ENCODE peak calls at places on chromosomes 2 and 18, in seven cellular contexts. One of them, this sample, is unnamed.

GRCh38 chr2:208363485-208363884 is 43.1 kb upstream of the PTH2R start:
- DNase-seq in iPS DF 6.9: no peak
- DNase-seq in thyroid gland: no peak
- DNase-seq in IMR-90: peak
- DNase-seq in CD4-positive, CD25-positive, alpha-beta regulatory T cell: peak
- DNase-seq in CD8-positive, alpha-beta memory T cell: no peak
- DNase-seq in ascending aorta: no peak
- DNase-seq in this sample: no peak

GRCh38 chr18:11411021-11411420 is 198.4 kb upstream of the SLC35G4 start:
- DNase-seq in ascending aorta: no peak
- DNase-seq in IMR-90: peak
- DNase-seq in CD4-positive, CD25-positive, alpha-beta regulatory T cell: no peak
- DNase-seq in iPS DF 6.9: no peak
- DNase-seq in thyroid gland: no peak
- DNase-seq in CD8-positive, alpha-beta memory T cell: no peak
- DNase-seq in this sample: no peak

GRCh38 chr2:74514368-74515270 is at the start of gene TLX2:
- DNase-seq in IMR-90: no peak
- DNase-seq in iPS DF 6.9: no peak
- DNase-seq in CD8-positive, alpha-beta memory T cell: no peak
- DNase-seq in thyroid gland: no peak
- DNase-seq in CD4-positive, CD25-positive, alpha-beta regulatory T cell: no peak
- DNase-seq in ascending aorta: no peak
- DNase-seq in this sample: no peak

GRCh38 chr2:232333361-232334135 is 45.0 kb upstream of the ALPP start:
- DNase-seq in CD4-positive, CD25-positive, alpha-beta regulatory T cell: no peak
- DNase-seq in iPS DF 6.9: no peak
- DNase-seq in CD8-positive, alpha-beta memory T cell: peak
- DNase-seq in thyroid gland: peak
- DNase-seq in ascending aorta: no peak
- DNase-seq in IMR-90: no peak
- DNase-seq in this sample: no peak

GRCh38 chr2:233453916-233454315 is 99.6 kb downstream of the DGKD start:
- DNase-seq in CD8-positive, alpha-beta memory T cell: no peak
- DNase-seq in ascending aorta: no peak
- DNase-seq in IMR-90: no peak
- DNase-seq in thyroid gland: peak
- DNase-seq in iPS DF 6.9: no peak
- DNase-seq in CD4-positive, CD25-positive, alpha-beta regulatory T cell: no peak
- DNase-seq in this sample: no peak

GRCh38 chr18:76495435-76496199 is 575 bp upstream of the ZNF516 start:
- DNase-seq in iPS DF 6.9: no peak
- DNase-seq in thyroid gland: peak
- DNase-seq in CD8-positive, alpha-beta memory T cell: no peak
- DNase-seq in IMR-90: peak
- DNase-seq in CD4-positive, CD25-positive, alpha-beta regulatory T cell: peak
- DNase-seq in ascending aorta: no peak
- DNase-seq in this sample: no peak

GRCh38 chr18:8858888-8859511 is 153.6 kb downstream of the MTCL1 start:
- DNase-seq in IMR-90: peak
- DNase-seq in CD4-positive, CD25-positive, alpha-beta regulatory T cell: no peak
- DNase-seq in ascending aorta: no peak
- DNase-seq in thyroid gland: no peak
- DNase-seq in CD8-positive, alpha-beta memory T cell: no peak
- DNase-seq in iPS DF 6.9: no peak
- DNase-seq in this sample: no peak

GRCh38 chr18:30730915-30731314 is 311.6 kb downstream of the DSC3 start:
- DNase-seq in CD8-positive, alpha-beta memory T cell: no peak
- DNase-seq in thyroid gland: no peak
- DNase-seq in CD4-positive, CD25-positive, alpha-beta regulatory T cell: no peak
- DNase-seq in iPS DF 6.9: no peak
- DNase-seq in IMR-90: no peak
- DNase-seq in ascending aorta: no peak
- DNase-seq in this sample: no peak

GRCh38 chr2:40178171-40178778 is 273.6 kb downstream of the SLC8A1 start:
- DNase-seq in IMR-90: no peak
- DNase-seq in thyroid gland: no peak
- DNase-seq in ascending aorta: no peak
- DNase-seq in iPS DF 6.9: no peak
- DNase-seq in CD4-positive, CD25-positive, alpha-beta regulatory T cell: peak
- DNase-seq in CD8-positive, alpha-beta memory T cell: no peak
- DNase-seq in this sample: no peak

GRCh38 chr2:224389317-224389716 is 12.6 kb downstream of the FAM124B start:
- DNase-seq in ascending aorta: no peak
- DNase-seq in iPS DF 6.9: no peak
- DNase-seq in IMR-90: no peak
- DNase-seq in CD8-positive, alpha-beta memory T cell: no peak
- DNase-seq in thyroid gland: no peak
- DNase-seq in CD4-positive, CD25-positive, alpha-beta regulatory T cell: no peak
- DNase-seq in this sample: no peak

GRCh38 chr2:60832621-60833020 is 48.8 kb upstream of the REL start:
- DNase-seq in iPS DF 6.9: no peak
- DNase-seq in IMR-90: no peak
- DNase-seq in ascending aorta: no peak
- DNase-seq in CD8-positive, alpha-beta memory T cell: no peak
- DNase-seq in thyroid gland: no peak
- DNase-seq in CD4-positive, CD25-positive, alpha-beta regulatory T cell: no peak
- DNase-seq in this sample: no peak

GRCh38 chr18:39841133-39842041 is 2113.6 kb upstream of the PIK3C3 start:
- DNase-seq in CD8-positive, alpha-beta memory T cell: no peak
- DNase-seq in iPS DF 6.9: peak
- DNase-seq in ascending aorta: no peak
- DNase-seq in CD4-positive, CD25-positive, alpha-beta regulatory T cell: no peak
- DNase-seq in IMR-90: peak
- DNase-seq in thyroid gland: peak
- DNase-seq in this sample: peak

GRCh38 chr2:219643788-219644398 is 16.5 kb downstream of the SLC4A3 start:
- DNase-seq in CD8-positive, alpha-beta memory T cell: no peak
- DNase-seq in iPS DF 6.9: no peak
- DNase-seq in CD4-positive, CD25-positive, alpha-beta regulatory T cell: no peak
- DNase-seq in thyroid gland: no peak
- DNase-seq in ascending aorta: no peak
- DNase-seq in IMR-90: no peak
- DNase-seq in this sample: no peak

GRCh38 chr2:96138146-96139145 is at the start of gene ASTL:
- DNase-seq in thyroid gland: peak
- DNase-seq in CD4-positive, CD25-positive, alpha-beta regulatory T cell: peak
- DNase-seq in IMR-90: peak
- DNase-seq in iPS DF 6.9: no peak
- DNase-seq in CD8-positive, alpha-beta memory T cell: peak
- DNase-seq in ascending aorta: no peak
- DNase-seq in this sample: peak

GRCh38 chr2:120779781-120780283 is 44.2 kb downstream of the GLI2 start:
- DNase-seq in CD4-positive, CD25-positive, alpha-beta regulatory T cell: no peak
- DNase-seq in IMR-90: peak
- DNase-seq in CD8-positive, alpha-beta memory T cell: no peak
- DNase-seq in ascending aorta: no peak
- DNase-seq in iPS DF 6.9: no peak
- DNase-seq in thyroid gland: no peak
- DNase-seq in this sample: no peak

GRCh38 chr18:79489048-79489899 is 93.5 kb downstream of the NFATC1 start:
- DNase-seq in thyroid gland: no peak
- DNase-seq in iPS DF 6.9: no peak
- DNase-seq in CD8-positive, alpha-beta memory T cell: peak
- DNase-seq in CD4-positive, CD25-positive, alpha-beta regulatory T cell: no peak
- DNase-seq in IMR-90: no peak
- DNase-seq in ascending aorta: no peak
- DNase-seq in this sample: no peak

DNA sequence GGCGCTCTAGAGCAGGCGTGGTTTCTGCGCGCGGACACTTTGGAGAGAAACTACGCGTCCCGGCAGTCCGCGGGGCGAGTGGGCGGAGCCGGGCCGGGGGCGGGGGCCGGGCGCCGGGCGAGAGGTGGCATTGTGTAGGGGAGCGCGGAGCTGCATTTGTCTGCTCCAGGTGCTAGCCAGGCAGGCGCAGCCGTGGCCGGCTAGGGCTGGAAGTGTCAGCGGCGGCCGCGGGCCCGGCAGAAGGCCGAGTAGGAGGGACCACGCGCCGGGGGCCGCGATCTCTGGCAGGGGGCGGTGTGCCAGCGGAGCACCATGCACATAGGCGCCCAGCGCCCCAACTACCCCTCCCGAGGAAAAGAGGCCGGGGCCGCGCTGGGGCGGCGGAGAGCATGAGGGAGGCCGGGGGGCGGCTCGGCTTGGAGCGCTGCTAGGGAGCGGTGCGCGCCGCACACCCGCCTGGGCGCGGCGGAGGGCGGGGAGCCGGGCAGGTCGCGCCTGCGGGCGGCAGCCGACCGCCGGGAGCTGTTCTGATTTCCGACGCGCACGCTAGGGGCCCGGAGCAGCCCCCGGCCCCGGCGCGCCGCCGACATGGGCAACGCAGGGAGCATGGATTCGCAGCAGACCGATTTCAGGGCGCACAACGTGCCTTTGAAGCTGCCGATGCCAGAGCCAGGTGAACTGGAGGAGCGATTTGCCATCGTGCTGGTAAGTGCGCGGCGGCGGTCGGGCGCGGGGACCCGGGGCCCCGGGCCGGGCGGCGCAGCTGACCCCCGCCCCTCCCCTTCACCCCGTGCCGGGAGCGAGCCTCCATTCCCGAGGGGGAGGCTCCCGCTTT is at the start of gene FMNL2:
- DNase-seq in thyroid gland: peak
- DNase-seq in ascending aorta: peak
- DNase-seq in iPS DF 6.9: peak
- DNase-seq in IMR-90: peak
- DNase-seq in CD8-positive, alpha-beta memory T cell: no peak
- DNase-seq in CD4-positive, CD25-positive, alpha-beta regulatory T cell: peak
- DNase-seq in this sample: peak
- H3K27ac ChIP-seq in thyroid gland: peak
- H3K27ac ChIP-seq in ascending aorta: peak
- H3K27ac ChIP-seq in iPS DF 6.9: no peak
- H3K27ac ChIP-seq in IMR-90: peak
- H3K27ac ChIP-seq in CD8-positive, alpha-beta memory T cell: no peak
- H3K27ac ChIP-seq in CD4-positive, CD25-positive, alpha-beta regulatory T cell: no peak
- H3K27ac ChIP-seq in this sample: peak

GRCh38 chr18:23398401-23398800 is 54.7 kb upstream of the RIOK3 start:
- DNase-seq in CD4-positive, CD25-positive, alpha-beta regulatory T cell: no peak
- DNase-seq in iPS DF 6.9: no peak
- DNase-seq in IMR-90: no peak
- DNase-seq in thyroid gland: no peak
- DNase-seq in CD8-positive, alpha-beta memory T cell: no peak
- DNase-seq in ascending aorta: no peak
- DNase-seq in this sample: no peak

GRCh38 chr18:23401400-23402347 is 51.4 kb upstream of the RIOK3 start:
- DNase-seq in ascending aorta: no peak
- DNase-seq in thyroid gland: peak
- DNase-seq in IMR-90: peak
- DNase-seq in iPS DF 6.9: peak
- DNase-seq in CD8-positive, alpha-beta memory T cell: no peak
- DNase-seq in CD4-positive, CD25-positive, alpha-beta regulatory T cell: no peak
- DNase-seq in this sample: peak

GRCh38 chr18:23399067-23399466 is 54.0 kb upstream of the RIOK3 start:
- DNase-seq in CD4-positive, CD25-positive, alpha-beta regulatory T cell: no peak
- DNase-seq in thyroid gland: no peak
- DNase-seq in ascending aorta: no peak
- DNase-seq in IMR-90: no peak
- DNase-seq in CD8-positive, alpha-beta memory T cell: no peak
- DNase-seq in iPS DF 6.9: no peak
- DNase-seq in this sample: no peak

GRCh38 chr18:23403310-23403709 is 49.8 kb upstream of the RIOK3 start:
- DNase-seq in IMR-90: no peak
- DNase-seq in thyroid gland: no peak
- DNase-seq in CD4-positive, CD25-positive, alpha-beta regulatory T cell: no peak
- DNase-seq in ascending aorta: no peak
- DNase-seq in iPS DF 6.9: no peak
- DNase-seq in CD8-positive, alpha-beta memory T cell: no peak
- DNase-seq in this sample: no peak

GRCh38 chr18:23400918-23401317 is 52.2 kb upstream of the RIOK3 start:
- DNase-seq in thyroid gland: no peak
- DNase-seq in ascending aorta: no peak
- DNase-seq in IMR-90: no peak
- DNase-seq in iPS DF 6.9: no peak
- DNase-seq in CD4-positive, CD25-positive, alpha-beta regulatory T cell: no peak
- DNase-seq in CD8-positive, alpha-beta memory T cell: no peak
- DNase-seq in this sample: no peak
- H3K27ac ChIP-seq in thyroid gland: peak
- H3K27ac ChIP-seq in ascending aorta: no peak
- H3K27ac ChIP-seq in IMR-90: no peak
- H3K27ac ChIP-seq in iPS DF 6.9: no peak
- H3K27ac ChIP-seq in CD4-positive, CD25-positive, alpha-beta regulatory T cell: no peak
- H3K27ac ChIP-seq in CD8-positive, alpha-beta memory T cell: no peak
- H3K27ac ChIP-seq in this sample: no peak

DNA sequence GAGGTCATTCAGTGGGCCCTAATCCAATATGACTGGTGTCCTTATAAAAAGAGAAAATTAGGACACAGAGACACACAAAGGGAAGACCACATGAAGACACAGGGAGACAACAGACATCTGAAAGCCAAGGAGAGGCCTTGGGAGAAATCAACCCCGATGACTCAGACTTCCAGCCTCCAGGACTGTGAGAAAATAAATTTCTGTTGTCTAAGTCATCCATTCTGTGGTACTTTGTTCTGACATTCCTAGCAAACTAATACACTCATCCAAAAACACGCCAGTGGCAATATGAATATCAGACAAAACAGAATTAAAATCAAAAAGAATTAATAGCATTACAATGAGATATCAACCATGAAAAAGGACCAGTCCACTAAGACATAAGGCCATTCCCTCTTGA is 303.6 kb downstream of the SS18 start:
- DNase-seq in IMR-90: peak
- DNase-seq in ascending aorta: no peak
- DNase-seq in CD8-positive, alpha-beta memory T cell: no peak
- DNase-seq in iPS DF 6.9: no peak
- DNase-seq in CD4-positive, CD25-positive, alpha-beta regulatory T cell: no peak
- DNase-seq in thyroid gland: no peak
- DNase-seq in this sample: no peak
- H3K27ac ChIP-seq in IMR-90: no peak
- H3K27ac ChIP-seq in ascending aorta: no peak
- H3K27ac ChIP-seq in CD8-positive, alpha-beta memory T cell: no peak
- H3K27ac ChIP-seq in iPS DF 6.9: no peak
- H3K27ac ChIP-seq in CD4-positive, CD25-positive, alpha-beta regulatory T cell: no peak
- H3K27ac ChIP-seq in thyroid gland: no peak
- H3K27ac ChIP-seq in this sample: no peak

DNA sequence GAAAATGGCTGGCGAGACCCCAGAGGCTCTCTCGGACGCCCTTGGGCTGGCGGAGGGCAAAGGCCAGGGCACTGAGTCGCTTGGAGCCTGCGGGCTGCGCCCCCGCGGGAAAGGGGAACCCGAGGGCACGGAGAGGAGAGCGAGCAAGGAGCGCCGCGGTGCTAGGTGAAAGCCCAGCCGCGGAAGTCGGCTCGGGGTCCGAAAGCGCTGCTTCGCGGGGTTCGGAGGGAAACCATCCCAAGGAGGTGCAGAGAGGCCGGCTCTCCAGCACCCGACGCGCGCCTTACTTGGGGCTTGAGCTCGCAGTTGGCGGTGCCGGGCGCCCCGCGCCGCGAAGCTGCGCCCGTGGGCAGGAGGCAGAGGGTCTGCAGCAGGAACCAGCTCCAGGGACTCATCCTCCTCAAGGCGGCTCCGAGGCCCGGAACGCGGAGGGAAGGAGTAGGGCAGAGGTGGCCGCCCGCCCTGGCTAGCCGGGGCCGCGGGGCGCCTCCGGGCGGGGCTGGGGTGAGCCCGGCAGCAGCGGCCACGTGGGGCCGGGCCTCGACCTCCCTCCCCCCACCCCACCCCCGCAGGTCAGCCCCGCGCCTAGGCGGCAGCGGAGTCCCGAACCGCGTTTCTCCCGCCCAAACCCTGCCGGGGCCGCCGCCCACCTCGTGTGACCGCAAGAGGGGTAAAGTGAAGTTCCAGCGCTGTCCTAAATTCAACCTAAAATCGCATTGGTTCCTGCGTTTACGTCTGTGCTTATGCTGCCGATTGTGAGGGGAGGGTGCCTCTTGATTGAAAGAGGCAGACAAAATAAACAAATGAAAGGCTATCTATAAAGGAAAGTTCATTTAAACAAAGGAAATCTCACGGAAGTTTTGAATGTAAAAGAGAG is at the start of gene TRABD2A:
- DNase-seq in CD8-positive, alpha-beta memory T cell: peak
- DNase-seq in CD4-positive, CD25-positive, alpha-beta regulatory T cell: peak
- DNase-seq in IMR-90: peak
- DNase-seq in thyroid gland: no peak
- DNase-seq in iPS DF 6.9: no peak
- DNase-seq in ascending aorta: no peak
- DNase-seq in this sample: no peak
- H3K27ac ChIP-seq in CD8-positive, alpha-beta memory T cell: peak
- H3K27ac ChIP-seq in CD4-positive, CD25-positive, alpha-beta regulatory T cell: peak
- H3K27ac ChIP-seq in IMR-90: peak
- H3K27ac ChIP-seq in thyroid gland: no peak
- H3K27ac ChIP-seq in iPS DF 6.9: no peak
- H3K27ac ChIP-seq in ascending aorta: no peak
- H3K27ac ChIP-seq in this sample: no peak